ENCODE peak calls at places on chromosome 13, in four cellular contexts. I is HepG2, S is K562, J is GM12878. B is an unnamed sample.

GRCh38 chr13:88617176-88617575 is 946.0 kb downstream of the SLITRK5 start:
- DNase-seq in I (no peak), S (no peak), J (no peak), B (no peak)

GRCh38 chr13:93726173-93727019 is 499.8 kb downstream of the GPC6 start:
- DNase-seq in I (no peak), S (no peak), J (no peak), B (no peak)

GRCh38 chr13:73158851-73159250 is 100.0 kb downstream of the KLF5 start:
- DNase-seq in I (no peak), S (no peak), J (no peak), B (no peak)

GRCh38 chr13:50873481-50873880 is 30.0 kb upstream of the DLEU7 start:
- DNase-seq in I (no peak), S (no peak), J (no peak), B (no peak)

GRCh38 chr13:35502456-35502855 is 26.0 kb upstream of the MAB21L1 start:
- DNase-seq in I (no peak), S (no peak), J (no peak), B (no peak)

GRCh38 chr13:70432276-70432805 is 324.1 kb upstream of the KLHL1 start:
- DNase-seq in I (no peak), S (no peak), J (no peak), B (no peak)

GRCh38 chr13:109715902-109716301 is 70.5 kb downstream of the IRS2 start:
- DNase-seq in I (no peak), S (no peak), J (no peak), B (no peak)

GRCh38 chr13:83883061-83883523 is 818 bp upstream of the SLITRK1 start:
- DNase-seq in I (no peak), S (no peak), J (no peak), B (no peak)

GRCh38 chr13:83929147-83929546 is 46.9 kb upstream of the SLITRK1 start:
- DNase-seq in I (no peak), S (no peak), J (no peak), B (no peak)

GRCh38 chr13:94708031-94708571 is 4.2 kb downstream of the SOX21 start:
- DNase-seq in I (no peak), S (no peak), J (no peak), B (peak; percentile 59)

GRCh38 chr13:37058801-37059135 is 720 bp downstream of the SUPT20H start:
- DNase-seq in I (no peak), S (peak; percentile 18), J (peak; percentile 7), B (no peak)

GRCh38 chr13:19587635-19588300 is 26.4 kb upstream of the TPTE2 start:
- DNase-seq in I (peak; percentile 70), S (peak; percentile 26), J (no peak), B (no peak)

GRCh38 chr13:71493189-71493588 is 373.8 kb downstream of the DACH1 start:
- DNase-seq in I (no peak), S (no peak), J (no peak), B (no peak)

GRCh38 chr13:66405908-66406802 is 824.0 kb downstream of the PCDH9 start:
- DNase-seq in I (no peak), S (no peak), J (no peak), B (no peak)

GRCh38 chr13:97226013-97226412 is 3.9 kb downstream of the MBNL2 start:
- DNase-seq in I (no peak), S (no peak), J (no peak), B (no peak)

GRCh38 chr13:79183231-79183630 is 222.8 kb downstream of the RBM26 start:
- DNase-seq in I (no peak), S (no peak), J (no peak), B (no peak)

GRCh38 chr13:44404261-44405139 is 30.9 kb downstream of the SERP2 start:
- DNase-seq in I (peak; percentile 93), S (no peak), J (no peak), B (no peak)

DNA sequence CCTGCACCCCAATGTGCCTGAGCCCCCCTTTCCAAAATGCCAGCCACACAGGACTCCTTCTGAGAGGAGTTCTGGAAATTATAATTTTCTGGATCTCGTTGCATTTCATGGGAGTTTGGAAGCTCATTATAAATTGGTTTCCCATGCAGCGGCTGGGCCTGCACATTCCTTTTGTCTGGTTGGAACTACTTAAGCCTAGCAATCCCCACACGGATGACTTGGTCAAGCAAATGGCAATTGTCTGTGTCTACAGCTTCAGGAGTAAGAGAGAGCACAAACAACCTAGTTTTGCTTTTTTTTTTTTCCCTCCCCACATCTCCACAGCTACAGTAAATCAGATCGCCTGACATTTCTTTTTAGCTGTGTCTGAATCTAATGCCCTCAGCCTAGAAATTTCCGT is 15.2 kb downstream of the PCDH8 start:
- DNase-seq in I (no peak), S (no peak), J (no peak), B (no peak)
- TF ChIP-seq CREM in I (no peak), S (no peak), J (no peak), B (no peak)

DNA sequence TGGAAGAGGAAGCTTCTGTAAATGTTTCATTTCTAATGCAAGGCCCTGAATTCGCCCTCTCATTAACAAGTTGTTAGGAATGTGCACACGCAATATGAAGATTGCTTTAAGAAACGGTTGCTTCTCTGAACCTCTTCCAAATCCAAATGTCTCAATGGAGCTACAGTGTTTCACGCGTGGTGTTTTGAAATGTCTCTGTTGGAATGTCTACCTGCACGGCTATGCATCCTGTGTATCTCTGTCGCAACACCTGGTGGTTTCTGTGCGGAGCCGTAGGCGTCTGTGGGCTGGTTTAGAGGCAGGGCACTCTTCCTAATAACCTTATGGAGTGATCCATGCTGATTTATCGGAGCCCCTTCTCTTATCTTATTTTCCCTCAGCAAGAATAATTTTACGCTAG is 1584.2 kb upstream of the SLC10A2 start:
- DNase-seq in I (no peak), S (no peak), J (no peak), B (no peak)
- TF ChIP-seq CREM in I (no peak), S (no peak), J (no peak), B (no peak)

DNA sequence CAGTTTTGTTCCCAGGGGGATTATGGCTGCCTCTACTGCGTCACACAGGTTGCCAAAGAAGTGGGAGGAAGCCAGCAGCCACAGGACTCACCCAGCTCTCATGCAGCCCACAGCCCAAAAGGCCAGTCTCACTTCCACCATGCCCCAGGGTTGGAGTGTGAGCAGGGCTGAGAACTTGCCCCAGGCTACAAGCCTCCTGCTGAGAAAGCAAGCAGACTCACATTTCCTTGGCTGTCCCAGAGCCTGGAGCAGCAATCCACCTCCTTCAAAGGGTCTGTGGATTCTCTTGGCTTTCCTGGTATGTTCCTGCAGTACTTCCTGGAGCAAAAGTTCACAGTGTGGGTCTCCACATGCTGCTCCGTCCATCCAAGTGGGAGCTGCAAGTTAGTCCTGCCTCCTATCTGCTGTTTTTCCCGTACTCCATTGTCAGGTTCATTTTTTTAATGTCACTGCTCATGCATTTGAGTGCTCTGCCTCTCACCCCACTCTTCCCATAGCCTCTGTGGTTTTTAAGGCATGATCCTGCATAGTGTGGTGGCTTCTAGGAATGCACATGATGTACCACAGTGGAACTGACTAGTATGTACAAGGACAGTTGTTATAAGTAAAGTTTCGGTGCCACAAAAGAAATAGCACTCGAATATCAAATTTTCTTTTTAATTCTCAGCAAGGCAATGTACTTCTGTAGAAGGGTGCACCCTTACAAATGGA is 56.2 kb upstream of the ARHGEF7 start:
- DNase-seq in I (no peak), S (no peak), J (no peak), B (no peak)
- TF ChIP-seq CREM in I (no peak), S (no peak), J (no peak), B (no peak)

DNA sequence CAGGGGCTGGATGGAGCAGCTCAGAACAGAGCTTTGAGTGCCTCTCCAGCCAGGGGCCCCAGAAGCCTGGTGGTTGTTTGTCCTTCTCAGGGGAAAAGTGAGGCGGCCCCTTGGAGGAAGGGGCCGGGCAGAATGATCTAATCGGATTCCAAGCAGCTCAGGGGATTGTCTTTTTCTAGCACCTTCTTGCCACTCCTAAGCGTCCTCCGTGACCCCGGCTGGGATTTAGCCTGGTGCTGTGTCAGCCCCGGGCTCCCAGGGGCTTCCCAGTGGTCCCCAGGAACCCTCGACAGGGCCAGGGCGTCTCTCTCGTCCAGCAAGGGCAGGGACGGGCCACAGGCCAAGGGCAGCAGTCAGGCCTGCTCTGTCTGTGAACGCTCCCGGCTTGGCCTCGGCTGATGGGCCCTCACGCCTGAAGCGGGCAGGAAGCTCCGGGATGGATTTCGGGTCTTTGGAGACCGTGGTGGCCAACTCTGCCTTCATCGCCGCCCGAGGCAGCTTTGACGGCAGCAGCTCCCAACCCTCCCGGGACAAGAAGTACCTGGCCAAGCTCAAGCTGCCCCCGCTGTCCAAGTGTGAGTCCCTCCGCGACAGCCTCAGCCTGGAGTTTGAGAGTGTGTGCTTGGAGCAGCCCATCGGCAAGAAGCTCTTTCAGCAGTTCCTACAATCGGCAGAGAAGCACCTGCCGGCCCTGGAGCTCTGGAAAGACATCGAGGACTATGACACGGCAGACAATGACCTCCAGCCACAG is at the start of gene GRK1:
- DNase-seq in I (no peak), S (no peak), J (no peak), B (peak; percentile 19)
- TF ChIP-seq CREM in I (no peak), S (no peak), J (no peak), B (no peak)

GRCh38 chr13:32666990-32667571 is 80.8 kb downstream of the PDS5B start:
- DNase-seq in I (no peak), S (no peak), J (no peak), B (no peak)

GRCh38 chr13:32674503-32674902 is 88.3 kb downstream of the PDS5B start:
- DNase-seq in I (no peak), S (no peak), J (no peak), B (no peak)

GRCh38 chr13:32663660-32664059 is 77.4 kb downstream of the PDS5B start:
- DNase-seq in I (peak; percentile 68), S (no peak), J (no peak), B (no peak)

DNA sequence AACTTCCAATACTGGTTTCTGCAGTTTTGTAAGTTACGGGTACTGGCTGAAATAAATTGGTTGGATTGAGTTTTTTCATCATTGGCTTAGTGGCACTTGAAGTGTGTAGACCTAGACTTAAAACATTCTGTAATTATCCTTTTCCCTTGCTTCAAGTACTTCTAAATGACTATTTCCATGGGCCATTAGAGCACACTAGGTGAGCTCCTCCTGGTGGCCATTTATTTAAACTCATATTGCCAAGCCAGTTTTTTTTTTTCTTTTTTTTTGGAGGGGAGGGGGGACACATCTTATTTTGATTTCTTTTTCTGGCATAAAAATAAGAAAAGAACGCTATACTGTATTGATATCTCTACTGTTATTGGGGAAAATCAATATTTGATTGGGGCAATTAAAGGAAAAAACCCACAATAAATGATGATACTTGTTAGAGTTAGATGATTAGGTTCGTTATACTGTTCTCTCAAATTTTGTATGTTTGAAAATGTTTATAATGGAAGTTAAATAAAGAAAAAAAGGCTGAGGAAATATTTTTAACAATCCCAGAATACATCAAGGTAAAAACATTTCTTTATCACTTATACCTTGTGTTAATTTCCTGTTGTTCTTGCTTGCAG is 82.9 kb downstream of the PDS5B start:
- DNase-seq in I (peak; percentile 53), S (peak; percentile 22), J (no peak), B (no peak)
- TF ChIP-seq CREM in I (no peak), S (no peak), J (no peak), B (no peak)

DNA sequence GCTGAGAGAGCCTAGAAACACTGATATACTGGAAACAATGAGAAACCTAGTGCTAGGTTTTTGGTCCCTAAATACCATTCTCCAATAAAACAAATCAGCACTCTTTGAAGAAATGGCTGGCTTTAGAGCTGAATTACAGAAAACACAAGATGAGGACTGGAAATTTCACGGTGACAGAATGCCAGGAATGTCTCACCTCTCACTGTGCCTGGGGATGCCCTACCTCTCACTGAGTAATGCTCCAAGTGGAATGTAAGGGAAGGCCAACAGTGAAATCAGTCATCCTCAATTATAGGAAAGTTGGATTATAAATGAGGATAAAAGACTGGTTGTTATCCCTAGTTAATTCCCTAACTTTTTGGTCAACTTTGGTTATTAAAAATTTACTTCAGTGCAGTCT is 259.0 kb downstream of the NALCN start:
- DNase-seq in I (no peak), S (no peak), J (no peak), B (no peak)
- TF ChIP-seq CREM in I (no peak), S (no peak), J (no peak), B (no peak)